ENCODE peak calls at places on chromosomes 4 and X, in seven cellular contexts. One of them, this sample, is unnamed.

GRCh38 chrX:108332281-108332680 is 105.9 kb downstream of the COL4A6 start:
- DNase-seq in Peyer's patch: no peak
- DNase-seq in lower lobe of right lung: no peak
- DNase-seq in MG63: no peak
- DNase-seq in fibroblast of lung: no peak
- DNase-seq in AG04450: no peak
- DNase-seq in choroid plexus epithelial cell: no peak
- DNase-seq in this sample: no peak

GRCh38 chrX:145405012-145405411 is 157.7 kb downstream of the SPANXN1 start:
- DNase-seq in fibroblast of lung: peak
- DNase-seq in MG63: no peak
- DNase-seq in Peyer's patch: no peak
- DNase-seq in lower lobe of right lung: no peak
- DNase-seq in choroid plexus epithelial cell: peak
- DNase-seq in AG04450: no peak
- DNase-seq in this sample: peak

GRCh38 chrX:84907324-84907946 is 96.2 kb upstream of the APOOL start:
- DNase-seq in Peyer's patch: no peak
- DNase-seq in fibroblast of lung: peak
- DNase-seq in lower lobe of right lung: no peak
- DNase-seq in choroid plexus epithelial cell: peak
- DNase-seq in AG04450: no peak
- DNase-seq in MG63: no peak
- DNase-seq in this sample: no peak

GRCh38 chr4:33696586-33696985 is 2547.7 kb downstream of the ARAP2 start:
- DNase-seq in MG63: no peak
- DNase-seq in Peyer's patch: no peak
- DNase-seq in lower lobe of right lung: no peak
- DNase-seq in choroid plexus epithelial cell: peak
- DNase-seq in fibroblast of lung: no peak
- DNase-seq in AG04450: no peak
- DNase-seq in this sample: no peak

GRCh38 chr4:186021461-186022167 is 47.3 kb upstream of the TLR3 start:
- DNase-seq in Peyer's patch: no peak
- DNase-seq in MG63: no peak
- DNase-seq in choroid plexus epithelial cell: peak
- DNase-seq in lower lobe of right lung: no peak
- DNase-seq in fibroblast of lung: peak
- DNase-seq in AG04450: no peak
- DNase-seq in this sample: no peak

GRCh38 chr4:181952478-181952877 is 290.7 kb upstream of the TENM3 start:
- DNase-seq in MG63: peak
- DNase-seq in Peyer's patch: no peak
- DNase-seq in lower lobe of right lung: no peak
- DNase-seq in AG04450: peak
- DNase-seq in fibroblast of lung: peak
- DNase-seq in choroid plexus epithelial cell: peak
- DNase-seq in this sample: no peak

GRCh38 chrX:54407266-54407665 is 32.9 kb upstream of the TSR2 start:
- DNase-seq in choroid plexus epithelial cell: no peak
- DNase-seq in fibroblast of lung: no peak
- DNase-seq in AG04450: no peak
- DNase-seq in Peyer's patch: no peak
- DNase-seq in MG63: no peak
- DNase-seq in lower lobe of right lung: no peak
- DNase-seq in this sample: no peak

GRCh38 chr4:17805580-17805979 is 5.0 kb downstream of the DCAF16 start:
- DNase-seq in choroid plexus epithelial cell: no peak
- DNase-seq in MG63: no peak
- DNase-seq in fibroblast of lung: no peak
- DNase-seq in Peyer's patch: no peak
- DNase-seq in AG04450: no peak
- DNase-seq in lower lobe of right lung: no peak
- DNase-seq in this sample: no peak

GRCh38 chr4:1048781-1049590 is 37.6 kb downstream of the FGFRL1 start:
- DNase-seq in choroid plexus epithelial cell: no peak
- DNase-seq in MG63: no peak
- DNase-seq in fibroblast of lung: no peak
- DNase-seq in AG04450: no peak
- DNase-seq in Peyer's patch: no peak
- DNase-seq in lower lobe of right lung: peak
- DNase-seq in this sample: no peak

GRCh38 chr4:1047976-1048780 is 36.8 kb downstream of the FGFRL1 start:
- DNase-seq in lower lobe of right lung: peak
- DNase-seq in fibroblast of lung: no peak
- DNase-seq in Peyer's patch: no peak
- DNase-seq in choroid plexus epithelial cell: no peak
- DNase-seq in MG63: no peak
- DNase-seq in AG04450: no peak
- DNase-seq in this sample: no peak

GRCh38 chr4:1045595-1046201 is 34.3 kb downstream of the FGFRL1 start:
- DNase-seq in lower lobe of right lung: peak
- DNase-seq in choroid plexus epithelial cell: no peak
- DNase-seq in AG04450: no peak
- DNase-seq in fibroblast of lung: no peak
- DNase-seq in Peyer's patch: no peak
- DNase-seq in MG63: no peak
- DNase-seq in this sample: no peak

GRCh38 chr4:1045193-1045594 is 33.8 kb downstream of the FGFRL1 start:
- DNase-seq in AG04450: no peak
- DNase-seq in fibroblast of lung: no peak
- DNase-seq in lower lobe of right lung: peak
- DNase-seq in choroid plexus epithelial cell: no peak
- DNase-seq in MG63: no peak
- DNase-seq in Peyer's patch: no peak
- DNase-seq in this sample: no peak

GRCh38 chr4:1047106-1047975 is 35.9 kb downstream of the FGFRL1 start:
- DNase-seq in AG04450: no peak
- DNase-seq in MG63: no peak
- DNase-seq in Peyer's patch: no peak
- DNase-seq in choroid plexus epithelial cell: peak
- DNase-seq in fibroblast of lung: peak
- DNase-seq in lower lobe of right lung: peak
- DNase-seq in this sample: no peak
- H3K4me3 ChIP-seq in AG04450: no peak
- H3K4me3 ChIP-seq in MG63: no peak
- H3K4me3 ChIP-seq in Peyer's patch: no peak
- H3K4me3 ChIP-seq in choroid plexus epithelial cell: no peak
- H3K4me3 ChIP-seq in fibroblast of lung: peak
- H3K4me3 ChIP-seq in lower lobe of right lung: peak
- H3K4me3 ChIP-seq in this sample: no peak

GRCh38 chr4:94278777-94279176 is 63.9 kb downstream of the HPGDS start:
- DNase-seq in fibroblast of lung: no peak
- DNase-seq in choroid plexus epithelial cell: no peak
- DNase-seq in MG63: no peak
- DNase-seq in AG04450: no peak
- DNase-seq in lower lobe of right lung: no peak
- DNase-seq in Peyer's patch: no peak
- DNase-seq in this sample: no peak
- H3K4me3 ChIP-seq in fibroblast of lung: no peak
- H3K4me3 ChIP-seq in choroid plexus epithelial cell: no peak
- H3K4me3 ChIP-seq in MG63: no peak
- H3K4me3 ChIP-seq in AG04450: no peak
- H3K4me3 ChIP-seq in lower lobe of right lung: no peak
- H3K4me3 ChIP-seq in Peyer's patch: no peak
- H3K4me3 ChIP-seq in this sample: no peak

DNA sequence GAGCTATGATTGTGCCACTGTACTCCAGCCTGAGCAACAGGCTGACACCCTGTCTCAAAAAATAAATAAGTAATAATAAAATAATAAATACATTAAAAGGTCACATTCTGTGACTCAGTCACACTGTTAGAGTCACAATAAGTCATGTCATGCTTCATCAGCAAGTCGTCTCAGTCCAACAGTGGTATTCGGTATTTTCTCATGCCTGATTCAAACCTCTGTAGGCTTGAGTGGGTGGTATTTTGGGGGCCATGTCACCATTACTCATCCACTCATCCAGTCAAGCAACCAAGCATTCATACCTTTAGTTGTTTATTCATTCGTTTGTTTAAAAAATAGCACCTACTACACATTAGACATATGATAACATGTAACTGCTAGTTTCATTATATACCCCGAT is 46.9 kb downstream of the SUPT20HL2 start:
- DNase-seq in lower lobe of right lung: no peak
- DNase-seq in AG04450: no peak
- DNase-seq in choroid plexus epithelial cell: no peak
- DNase-seq in fibroblast of lung: no peak
- DNase-seq in Peyer's patch: no peak
- DNase-seq in MG63: peak
- DNase-seq in this sample: no peak
- H3K4me3 ChIP-seq in lower lobe of right lung: no peak
- H3K4me3 ChIP-seq in AG04450: no peak
- H3K4me3 ChIP-seq in choroid plexus epithelial cell: no peak
- H3K4me3 ChIP-seq in fibroblast of lung: no peak
- H3K4me3 ChIP-seq in Peyer's patch: no peak
- H3K4me3 ChIP-seq in MG63: no peak
- H3K4me3 ChIP-seq in this sample: no peak

DNA sequence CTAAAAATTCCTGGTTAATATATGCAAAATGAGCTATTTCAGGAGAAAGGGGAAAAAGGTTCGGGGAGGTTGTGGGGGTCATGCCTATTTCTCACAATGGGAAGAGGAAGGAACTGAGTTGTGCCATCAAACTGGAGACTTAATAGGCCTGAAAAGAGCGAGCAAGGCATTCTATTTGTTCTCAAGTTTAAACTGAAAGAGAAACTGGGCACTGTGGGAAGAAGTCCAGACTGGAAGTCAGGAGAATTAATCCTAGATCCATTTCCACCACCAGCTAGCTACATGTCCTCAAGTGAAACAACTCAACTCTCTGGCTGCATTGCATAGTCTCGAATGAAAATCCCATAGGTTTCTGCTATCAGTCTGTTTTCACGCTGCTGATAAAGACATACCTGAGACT is 50.6 kb downstream of the PPARGC1A start:
- DNase-seq in lower lobe of right lung: no peak
- DNase-seq in fibroblast of lung: no peak
- DNase-seq in choroid plexus epithelial cell: no peak
- DNase-seq in MG63: no peak
- DNase-seq in Peyer's patch: no peak
- DNase-seq in AG04450: no peak
- DNase-seq in this sample: no peak
- H3K4me3 ChIP-seq in lower lobe of right lung: no peak
- H3K4me3 ChIP-seq in fibroblast of lung: no peak
- H3K4me3 ChIP-seq in choroid plexus epithelial cell: no peak
- H3K4me3 ChIP-seq in MG63: no peak
- H3K4me3 ChIP-seq in Peyer's patch: no peak
- H3K4me3 ChIP-seq in AG04450: no peak
- H3K4me3 ChIP-seq in this sample: no peak

DNA sequence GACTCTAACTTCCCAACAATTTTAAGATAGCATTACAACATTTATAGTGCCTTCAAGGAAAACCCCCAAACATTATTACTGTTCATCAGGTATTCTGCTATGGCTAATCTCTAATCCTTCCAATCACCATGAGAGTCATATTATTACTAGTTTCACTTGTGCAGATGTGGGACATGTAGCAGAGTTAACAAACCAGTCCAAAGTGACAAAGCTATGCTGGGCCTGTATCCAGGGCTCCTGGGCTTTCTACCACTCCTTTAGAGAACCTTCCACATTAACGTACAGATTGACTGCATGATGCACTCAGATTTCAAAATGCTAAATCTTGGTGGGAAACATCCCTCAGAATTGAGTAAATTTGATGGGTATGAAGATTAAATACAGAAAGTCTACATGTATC is 16.4 kb downstream of the CASP3 start:
- DNase-seq in MG63: no peak
- DNase-seq in AG04450: no peak
- DNase-seq in lower lobe of right lung: no peak
- DNase-seq in fibroblast of lung: no peak
- DNase-seq in choroid plexus epithelial cell: no peak
- DNase-seq in Peyer's patch: no peak
- DNase-seq in this sample: no peak
- H3K4me3 ChIP-seq in MG63: no peak
- H3K4me3 ChIP-seq in AG04450: no peak
- H3K4me3 ChIP-seq in lower lobe of right lung: no peak
- H3K4me3 ChIP-seq in fibroblast of lung: no peak
- H3K4me3 ChIP-seq in choroid plexus epithelial cell: no peak
- H3K4me3 ChIP-seq in Peyer's patch: no peak
- H3K4me3 ChIP-seq in this sample: no peak

GRCh38 chr4:153387981-153388380 is 43.5 kb downstream of the MND1 start:
- DNase-seq in MG63: no peak
- DNase-seq in AG04450: no peak
- DNase-seq in choroid plexus epithelial cell: no peak
- DNase-seq in fibroblast of lung: no peak
- DNase-seq in Peyer's patch: no peak
- DNase-seq in lower lobe of right lung: no peak
- DNase-seq in this sample: no peak
- H3K4me3 ChIP-seq in MG63: no peak
- H3K4me3 ChIP-seq in AG04450: no peak
- H3K4me3 ChIP-seq in choroid plexus epithelial cell: no peak
- H3K4me3 ChIP-seq in fibroblast of lung: no peak
- H3K4me3 ChIP-seq in Peyer's patch: no peak
- H3K4me3 ChIP-seq in lower lobe of right lung: no peak
- H3K4me3 ChIP-seq in this sample: no peak

GRCh38 chrX:150869450-150869849 is 29.0 kb downstream of the CD99L2 start:
- DNase-seq in fibroblast of lung: no peak
- DNase-seq in MG63: no peak
- DNase-seq in lower lobe of right lung: peak
- DNase-seq in Peyer's patch: no peak
- DNase-seq in AG04450: no peak
- DNase-seq in choroid plexus epithelial cell: no peak
- DNase-seq in this sample: no peak

GRCh38 chrX:150870059-150870458 is 28.4 kb downstream of the CD99L2 start:
- DNase-seq in MG63: no peak
- DNase-seq in fibroblast of lung: no peak
- DNase-seq in choroid plexus epithelial cell: no peak
- DNase-seq in lower lobe of right lung: no peak
- DNase-seq in Peyer's patch: no peak
- DNase-seq in AG04450: no peak
- DNase-seq in this sample: no peak

GRCh38 chrX:150871341-150871811 is 27.1 kb downstream of the CD99L2 start:
- DNase-seq in MG63: no peak
- DNase-seq in AG04450: no peak
- DNase-seq in lower lobe of right lung: no peak
- DNase-seq in choroid plexus epithelial cell: no peak
- DNase-seq in fibroblast of lung: peak
- DNase-seq in Peyer's patch: no peak
- DNase-seq in this sample: no peak

GRCh38 chrX:150870487-150871340 is 27.8 kb downstream of the CD99L2 start:
- DNase-seq in choroid plexus epithelial cell: peak
- DNase-seq in AG04450: no peak
- DNase-seq in lower lobe of right lung: no peak
- DNase-seq in MG63: no peak
- DNase-seq in fibroblast of lung: peak
- DNase-seq in Peyer's patch: no peak
- DNase-seq in this sample: no peak

DNA sequence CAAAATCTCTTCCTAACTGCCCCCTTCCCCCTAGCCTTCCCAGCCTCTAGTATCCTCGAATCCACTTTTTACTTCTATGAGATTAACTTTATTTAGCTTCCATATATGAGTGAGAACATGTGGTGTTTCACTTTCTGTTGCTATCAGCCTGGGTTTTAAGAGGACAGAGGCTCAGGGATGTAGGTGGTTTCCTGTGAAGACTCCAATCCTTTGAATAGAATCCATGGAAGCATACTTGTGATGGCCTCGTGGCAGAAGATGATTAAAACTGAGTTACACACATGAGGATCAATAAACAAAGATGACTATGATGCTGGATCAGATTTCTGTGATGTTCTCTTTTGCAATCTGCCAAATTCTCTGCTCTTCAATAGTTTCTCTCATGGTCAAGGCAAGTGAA is 29.8 kb downstream of the CD99L2 start:
- DNase-seq in Peyer's patch: no peak
- DNase-seq in choroid plexus epithelial cell: no peak
- DNase-seq in MG63: no peak
- DNase-seq in AG04450: peak
- DNase-seq in lower lobe of right lung: no peak
- DNase-seq in fibroblast of lung: peak
- DNase-seq in this sample: no peak
- H3K4me3 ChIP-seq in Peyer's patch: no peak
- H3K4me3 ChIP-seq in choroid plexus epithelial cell: no peak
- H3K4me3 ChIP-seq in MG63: no peak
- H3K4me3 ChIP-seq in AG04450: no peak
- H3K4me3 ChIP-seq in lower lobe of right lung: no peak
- H3K4me3 ChIP-seq in fibroblast of lung: no peak
- H3K4me3 ChIP-seq in this sample: no peak

This sample was measured in Jurkat, Clone E6-1.